ENCODE peak calls at places on chromosomes 7 and 10, in five cellular contexts. W is effector memory CD8-positive, alpha-beta T cell; T is anterior cingulate cortex; F is spleen; D is C1 segment of cervical spinal cord. A is an unnamed sample.
A peak's percentile ranks its signal among the peaks of the same experiment; 100 is the strongest.

GRCh38 chr7:142562688-142563087 is 186.6 kb upstream of the PRSS1 start:
- DNase-seq in T (no peak), D (no peak), F (no peak), W (no peak), A (no peak)

GRCh38 chr7:45150199-45150598 is 7.4 kb upstream of the RAMP3 start:
- DNase-seq in W (no peak), D (no peak), F (peak; percentile 36), T (no peak), A (no peak)

GRCh38 chr7:22433710-22434460 is 66.1 kb downstream of the STEAP1B start:
- DNase-seq in W (no peak), F (peak; percentile 80), D (no peak), T (no peak), A (peak; percentile 67)

GRCh38 chr10:79244841-79245504 is 102.3 kb upstream of the PPIF start:
- DNase-seq in D (no peak), F (peak; percentile 90), T (no peak), W (peak; percentile 20), A (no peak)

GRCh38 chr10:21209495-21209894 is 312.4 kb upstream of the NEBL start:
- DNase-seq in F (no peak), D (no peak), W (no peak), T (no peak), A (no peak)

GRCh38 chr10:48439031-48439430 is 132.6 kb downstream of the MAPK8 start:
- DNase-seq in W (no peak), D (no peak), F (no peak), T (no peak), A (no peak)

GRCh38 chr7:80498481-80499349 is 13.1 kb downstream of the GNAT3 start:
- DNase-seq in W (no peak), F (no peak), T (no peak), D (no peak), A (no peak)

GRCh38 chr10:86663046-86663345 is 5.3 kb upstream of the LDB3 start:
- DNase-seq in D (no peak), T (no peak), W (no peak), F (peak; percentile 50), A (no peak)

GRCh38 chr10:63217120-63217605 is 84.0 kb downstream of the NRBF2 start:
- DNase-seq in F (no peak), D (no peak), W (peak; percentile 25), T (no peak), A (peak; percentile 25)

GRCh38 chr10:101136007-101136707 is 5.1 kb downstream of the TLX1 start:
- DNase-seq in F (no peak), T (no peak), D (no peak), W (no peak), A (no peak)

A was measured in skeletal muscle cell.